ENCODE peak calls at places on chromosomes 13 and 19, in seven cellular contexts. Z, N, K, O, J, S and X are unnamed samples.

GRCh38 chr19:29548483-29549085 is 22.8 kb downstream of the VSTM2B start:
- DNase-seq in Z (no peak), J (no peak), K (no peak), O (peak; percentile 5), S (no peak), N (no peak), X (no peak)

GRCh38 chr19:37362733-37363132 is 8.2 kb upstream of the ZNF527 start:
- DNase-seq in Z (no peak), O (no peak), S (no peak), K (no peak), N (no peak), J (no peak), X (no peak)

GRCh38 chr13:25300861-25301346 is 521 bp upstream of the NUP58 start:
- DNase-seq in K (peak; percentile 61), O (no peak), J (no peak), Z (no peak), N (no peak), S (peak; percentile 53), X (peak; percentile 58)

GRCh38 chr19:48578891-48579290 is 26.9 kb downstream of the SULT2B1 start:
- DNase-seq in K (no peak), S (no peak), N (peak; percentile 58), O (no peak), Z (no peak), J (no peak), X (no peak)

GRCh38 chr19:49502866-49503581 is 6.8 kb downstream of the RPS11 start:
- DNase-seq in O (peak; percentile 39), Z (peak; percentile 48), J (peak; percentile 78), N (peak; percentile 81), K (peak; percentile 72), S (no peak), X (peak; percentile 60)

GRCh38 chr19:24046550-24046949 is 40.4 kb upstream of the ZNF254 start:
- DNase-seq in J (no peak), O (no peak), Z (no peak), K (no peak), S (no peak), N (no peak), X (no peak)

GRCh38 chr19:5059767-5060166 is 90.9 kb downstream of the KDM4B start:
- DNase-seq in O (no peak), J (no peak), Z (no peak), N (no peak), K (no peak), S (no peak), X (no peak)

GRCh38 chr19:3468211-3468610 is 12.1 kb downstream of the SMIM24 start:
- DNase-seq in Z (no peak), N (no peak), J (no peak), K (peak; percentile 59), S (no peak), O (no peak), X (no peak)

GRCh38 chr19:29387586-29387985 is 138.2 kb upstream of the VSTM2B start:
- DNase-seq in K (no peak), J (no peak), N (no peak), Z (no peak), O (no peak), S (no peak), X (no peak)

GRCh38 chr19:1283917-1284292 is 1.8 kb upstream of the EFNA2 start:
- DNase-seq in N (no peak), Z (no peak), O (no peak), J (no peak), S (no peak), K (no peak), X (no peak)

GRCh38 chr13:99281811-99282263 is 23.7 kb upstream of the GPR18 start:
- DNase-seq in J (peak; percentile 79), Z (peak; percentile 76), O (peak; percentile 72), N (no peak), K (no peak), S (peak; percentile 88), X (peak; percentile 81)

GRCh38 chr19:7928334-7928706 is 2.4 kb upstream of the CTXN1 start:
- DNase-seq in O (no peak), J (no peak), Z (no peak), K (peak; percentile 52), S (peak; percentile 56), N (no peak), X (no peak)

GRCh38 chr13:34294483-34295129 is 476.7 kb downstream of the RFC3 start:
- DNase-seq in K (no peak), S (no peak), O (no peak), Z (no peak), J (no peak), N (no peak), X (no peak)

GRCh38 chr13:45521292-45521691 is 56.6 kb downstream of the COG3 start:
- DNase-seq in N (peak; percentile 86), O (peak; percentile 29), Z (peak; percentile 7), S (peak; percentile 62), K (no peak), J (no peak), X (no peak)

GRCh38 chr19:5621945-5622464 is 571 bp downstream of the SAFB2 start:
- DNase-seq in Z (no peak), O (peak; percentile 27), N (no peak), J (peak; percentile 17), S (peak; percentile 52), K (no peak), X (no peak)

GRCh38 chr19:39941615-39942507 is 7.4 kb upstream of the FCGBP start:
- DNase-seq in S (no peak), J (peak; percentile 87), N (peak; percentile 38), O (peak; percentile 33), K (no peak), Z (peak; percentile 20), X (no peak)

GRCh38 chr13:101875717-101876393 is 423.4 kb downstream of the ITGBL1 start:
- DNase-seq in Z (peak; percentile 23), J (no peak), O (no peak), S (no peak), K (no peak), N (peak; percentile 55), X (no peak)

GRCh38 chr13:66553391-66553790 is 676.7 kb downstream of the PCDH9 start:
- DNase-seq in S (no peak), K (no peak), J (no peak), N (peak; percentile 35), O (no peak), Z (no peak), X (no peak)

GRCh38 chr13:52846567-52847321 is 1.7 kb downstream of the PCDH8 start:
- DNase-seq in N (peak; percentile 2), S (peak; percentile 70), K (peak; percentile 53), O (peak; percentile 24), J (no peak), Z (peak; percentile 48), X (peak; percentile 62)

GRCh38 chr19:12788025-12788681 is 3.1 kb upstream of the JUNB start:
- DNase-seq in J (no peak), S (no peak), O (no peak), K (no peak), Z (no peak), N (no peak), X (no peak)

GRCh38 chr13:114027826-114028225 is 54.0 kb upstream of the C13orf46 start:
- DNase-seq in S (no peak), K (no peak), O (no peak), J (no peak), N (no peak), Z (no peak), X (no peak)
- H3K27ac ChIP-seq in S (no peak overlapping the region), K (peak overlapping the region; percentile 1), O (peak overlapping the region; percentile 50), J (no peak overlapping the region), N (peak overlapping the region; percentile 93), Z (peak overlapping the region; percentile 70), X (peak overlapping the region; percentile 51)

DNA sequence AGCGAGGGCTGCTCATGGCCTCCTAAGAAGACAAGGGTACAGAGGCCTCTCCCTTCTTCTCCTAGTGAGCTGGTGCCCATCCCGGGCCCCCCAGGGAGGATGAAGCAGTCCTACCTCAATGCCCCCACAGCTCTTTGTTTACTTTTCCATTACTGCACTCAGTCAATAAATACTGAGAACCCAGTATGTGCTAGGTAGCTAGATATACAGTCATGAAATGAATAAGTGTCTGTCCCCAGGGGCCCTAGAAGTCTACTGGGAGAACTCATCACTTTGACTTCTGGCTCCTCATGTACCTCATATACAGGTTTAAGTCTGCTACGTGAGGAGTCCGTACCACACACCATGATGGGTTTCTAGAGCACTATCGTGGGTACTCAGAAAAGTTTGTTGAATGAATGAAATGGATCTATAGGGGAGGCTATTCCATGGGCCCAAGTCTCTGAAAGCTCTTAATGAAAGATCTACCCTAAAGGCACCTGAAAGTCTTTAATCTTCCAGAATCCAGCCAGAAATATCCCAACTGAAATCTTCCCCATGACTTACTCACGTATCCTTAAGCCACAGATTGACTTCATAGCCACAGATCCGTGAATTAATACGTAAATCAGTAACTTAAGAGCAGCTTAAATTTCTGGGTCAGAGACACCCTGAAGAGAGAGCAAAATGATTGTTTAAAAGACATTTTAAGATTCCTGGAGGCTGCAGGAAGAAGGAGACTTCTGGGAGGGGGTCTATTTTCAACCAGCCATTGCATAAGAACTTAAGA is 51.6 kb upstream of the POMP start:
- DNase-seq in Z (no peak), K (no peak), S (no peak), J (no peak), N (no peak), O (no peak), X (no peak)
- H3K4me1 ChIP-seq in Z (no peaks in the 10 kb centered on the region), K (no peaks in the 10 kb centered on the region), S (no peaks in the 10 kb centered on the region), J (peaks cover 17% of the 10 kb centered on the region), N (peaks cover 4% of the 10 kb centered on the region), O (no peaks in the 10 kb centered on the region), X (peaks cover 4% of the 10 kb centered on the region)

DNA sequence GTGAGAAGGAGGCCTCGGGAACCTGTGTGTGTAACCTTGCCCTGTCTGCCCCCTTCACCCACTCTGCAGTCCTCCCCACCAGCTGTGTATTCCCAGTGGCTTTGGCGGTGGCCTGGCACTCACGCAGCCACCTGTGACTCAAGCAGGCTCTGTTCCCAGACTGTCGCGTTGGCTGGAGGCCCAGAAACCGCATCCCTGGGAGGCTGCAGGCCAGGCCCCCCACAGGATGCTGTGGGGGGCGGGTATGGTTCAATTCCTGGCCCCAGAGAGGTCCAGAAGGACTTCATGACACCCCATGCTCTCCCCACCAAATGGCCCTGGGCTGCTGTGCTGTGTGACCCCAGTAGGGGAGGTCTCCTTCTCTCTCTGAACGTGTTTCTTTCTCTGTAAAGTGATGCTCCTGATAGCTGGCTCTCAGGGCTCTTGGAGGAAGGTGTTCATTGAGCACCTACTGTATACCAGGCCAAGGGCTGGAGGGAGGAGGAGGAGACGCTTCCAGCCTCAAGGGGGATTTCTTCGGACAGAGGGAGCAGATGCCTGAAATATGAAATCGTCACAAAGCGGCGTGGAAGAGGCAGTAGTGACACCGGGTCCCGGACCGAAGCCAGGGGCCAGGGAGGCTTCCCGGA is 1.9 kb upstream of the LINGO3 start:
- DNase-seq in N (peak; percentile 54), O (no peak), Z (no peak), J (no peak), S (no peak), K (no peak), X (no peak)
- H3K27me3 ChIP-seq in N (peaks cover 46% of the 10 kb centered on the region), O (no peaks in the 10 kb centered on the region), Z (peaks cover 93% of the 10 kb centered on the region), J (peaks cover 21% of the 10 kb centered on the region), S (no peaks in the 10 kb centered on the region), K (no peaks in the 10 kb centered on the region), X (peaks cover 85% of the 10 kb centered on the region)

DNA sequence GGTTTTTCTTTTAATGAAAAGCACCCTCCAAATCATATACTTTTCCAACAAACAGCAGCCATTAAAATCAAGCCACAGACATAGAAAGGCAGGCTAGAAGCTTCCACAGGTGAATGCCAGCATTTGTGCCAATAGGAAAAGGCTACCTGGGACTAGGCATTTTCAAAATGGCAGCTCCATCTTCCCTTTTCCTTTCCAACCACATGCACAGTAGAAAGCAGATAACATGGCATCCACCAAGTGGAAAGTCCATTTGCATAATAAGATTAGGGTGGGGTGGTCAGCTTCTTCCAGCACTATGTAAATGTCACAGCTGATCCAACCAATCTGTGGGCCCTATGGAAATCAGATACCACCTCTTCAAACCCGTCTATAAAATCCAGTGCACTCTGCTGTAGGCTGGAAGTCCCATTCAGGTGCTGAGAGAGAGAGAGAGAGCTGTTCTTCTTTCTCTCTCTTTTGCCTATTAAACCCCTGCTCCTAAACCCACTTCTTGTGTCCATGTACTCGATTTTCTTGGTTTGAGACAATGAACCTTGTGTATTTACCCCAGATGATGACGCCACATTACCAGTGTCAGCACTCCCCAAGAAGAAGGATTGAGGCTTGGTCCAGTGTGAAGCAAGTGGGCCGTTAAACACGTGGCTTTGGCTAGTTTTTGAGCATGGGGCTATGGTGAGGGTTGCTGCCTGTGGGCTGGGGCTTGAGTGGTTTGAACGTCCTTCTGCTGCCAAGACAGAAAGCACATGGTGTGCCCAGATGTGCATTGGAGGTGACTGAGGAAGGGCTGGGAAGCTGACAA is 24.2 kb upstream of the IGFL1 start:
- DNase-seq in O (no peak), J (no peak), S (no peak), N (no peak), Z (no peak), K (no peak), X (no peak)
- H3K27ac ChIP-seq in O (no peak overlapping the region), J (no peak overlapping the region), S (no peak overlapping the region), N (no peak overlapping the region), Z (no peak overlapping the region), K (no peak overlapping the region), X (no peak overlapping the region)